ENCODE peak calls at places on chromosome 2, in five cellular contexts. D is GM12891, X is K562, L is H1, M is HepG2. B is an unnamed sample.

GRCh38 chr2:235063501-235063961 is 111.7 kb downstream of the SH3BP4 start:
- DNase-seq in D (no peak), X (no peak), L (no peak), M (no peak), B (no peak)

GRCh38 chr2:149166958-149167810 is 128.7 kb downstream of the LYPD6B start:
- DNase-seq in D (no peak), X (no peak), L (no peak), M (no peak), B (no peak)

GRCh38 chr2:25690058-25690457 is 16.7 kb upstream of the DTNB start:
- DNase-seq in D (no peak), X (no peak), L (no peak), M (peak; percentile 79), B (no peak)

GRCh38 chr2:171436307-171436706 is 2.3 kb downstream of the DCAF17 start:
- DNase-seq in D (no peak), X (no peak), L (no peak), M (no peak), B (no peak)

GRCh38 chr2:162839419-162839818 is 852 bp upstream of the KCNH7 start:
- DNase-seq in D (no peak), X (no peak), L (peak; percentile 58), M (no peak), B (no peak)

GRCh38 chr2:158993721-158994587 is 25.5 kb downstream of the TANC1 start:
- DNase-seq in D (no peak), X (no peak), L (no peak), M (no peak), B (no peak)

GRCh38 chr2:20470211-20470610 is 23.3 kb downstream of the RHOB start:
- DNase-seq in D (no peak), X (no peak), L (no peak), M (no peak), B (no peak)

GRCh38 chr2:127844973-127845372 is 13.0 kb downstream of the POLR2D start:
- DNase-seq in D (no peak), X (no peak), L (no peak), M (no peak), B (no peak)

GRCh38 chr2:191740016-191740419 is 62.1 kb downstream of the NABP1 start:
- DNase-seq in D (no peak), X (no peak), L (no peak), M (no peak), B (no peak)

GRCh38 chr2:437180-437579 is 149.3 kb upstream of the ALKAL2 start:
- DNase-seq in D (no peak), X (no peak), L (peak; percentile 11), M (no peak), B (no peak)

GRCh38 chr2:173962036-173962435 is 3.1 kb downstream of the SP3 start:
- DNase-seq in D (no peak), X (no peak), L (no peak), M (no peak), B (no peak)

GRCh38 chr2:67851946-67852345 is 210.9 kb downstream of the C1D start:
- DNase-seq in D (no peak), X (no peak), L (no peak), M (no peak), B (no peak)

GRCh38 chr2:219455635-219456034 is 21.0 kb downstream of the SPEG start:
- DNase-seq in D (no peak), X (no peak), L (no peak), M (no peak), B (no peak)

GRCh38 chr2:26401739-26402541 is at the start of gene DRC1:
- DNase-seq in D (no peak), X (no peak), L (peak; percentile 95), M (no peak), B (peak; percentile 42)

GRCh38 chr2:71613566-71613952 is 160.2 kb downstream of the DYSF start:
- DNase-seq in D (no peak), X (no peak), L (peak; percentile 11), M (no peak), B (no peak)

GRCh38 chr2:109353806-109354745 is 225.1 kb downstream of the SH3RF3 start:
- DNase-seq in D (no peak), X (no peak), L (peak; percentile 29), M (no peak), B (no peak)

GRCh38 chr2:223587301-223587700 is 14.9 kb downstream of the SCG2 start:
- DNase-seq in D (no peak), X (no peak), L (no peak), M (no peak), B (no peak)

GRCh38 chr2:236781933-236782788 is 212.5 kb downstream of the ACKR3 start:
- DNase-seq in D (no peak), X (no peak), L (no peak), M (no peak), B (no peak)

GRCh38 chr2:55133467-55134315 is 83.4 kb upstream of the RTN4 start:
- DNase-seq in D (peak; percentile 37), X (peak; percentile 62), L (no peak), M (peak; percentile 81), B (peak; percentile 29)

GRCh38 chr2:164903944-164904343 is 51.4 kb downstream of the SLC38A11 start:
- DNase-seq in D (no peak), X (no peak), L (no peak), M (no peak), B (no peak)
- TF ChIP-seq TAF1 in D (no peak), X (no peak), L (no peak), M (no peak), B (no peak)

GRCh38 chr2:126761981-126762878 is 106.3 kb downstream of the GYPC start:
- DNase-seq in D (no peak), X (no peak), L (no peak), M (no peak), B (no peak)
- TF ChIP-seq POLR2A in D (no peak), X (no peak), L (no peak), M (no peak), B (no peak)

DNA sequence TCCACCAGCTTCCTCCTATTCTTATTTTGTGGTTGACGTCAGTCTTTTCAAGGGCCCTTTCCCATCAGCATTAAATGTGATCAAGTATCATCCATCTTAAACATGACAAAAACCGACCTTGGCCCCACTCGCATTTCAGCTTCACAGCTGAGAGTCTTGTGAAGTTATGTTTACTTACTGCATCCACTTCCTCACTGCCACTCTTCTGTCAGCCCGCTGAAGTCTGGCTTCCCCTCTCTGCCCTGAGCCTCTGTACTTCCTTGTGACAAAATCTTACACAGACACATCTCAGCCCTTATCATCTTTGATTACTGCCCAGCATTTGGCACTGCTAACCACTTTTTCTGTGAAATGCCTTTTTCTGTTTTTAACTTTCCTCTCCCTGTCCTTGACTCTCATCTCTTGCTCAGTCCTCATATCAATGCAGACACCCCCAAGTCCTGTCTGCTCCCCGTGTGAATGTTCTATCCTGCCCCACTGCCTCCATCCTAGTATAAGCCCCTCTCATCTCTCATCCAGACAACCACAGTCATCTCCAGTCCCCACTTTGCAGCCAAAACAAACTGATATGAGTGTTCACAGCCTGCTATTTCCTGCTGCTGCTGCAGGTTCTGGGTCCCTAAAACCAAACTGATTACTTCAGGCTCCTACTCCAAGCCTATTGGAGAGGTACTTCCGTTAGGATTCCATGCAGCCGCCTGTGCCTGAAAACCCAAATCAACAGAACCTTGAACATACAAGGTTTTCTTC is 31.4 kb downstream of the FOSL2 start:
- DNase-seq in D (no peak), X (no peak), L (no peak), M (no peak), B (no peak)
- TF ChIP-seq TAF1 in D (no peak), X (no peak), L (no peak), M (no peak), B (no peak)

DNA sequence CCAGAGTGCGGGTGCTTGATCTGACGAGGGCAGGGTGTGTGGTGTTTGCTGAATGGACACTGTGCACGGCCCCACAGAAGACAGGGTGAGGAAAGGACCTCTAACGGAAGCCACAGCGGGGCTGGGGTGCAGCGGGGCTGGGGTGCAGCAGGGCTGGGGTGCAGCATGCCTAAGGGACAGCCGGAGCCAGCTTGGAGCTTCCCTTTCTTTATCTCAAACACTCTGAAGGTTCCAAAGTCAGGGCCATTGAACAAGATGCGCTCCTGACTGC is 35.0 kb downstream of the PXDN start:
- DNase-seq in D (no peak), X (no peak), L (no peak), M (no peak), B (no peak)
- TF ChIP-seq POLR2A in D (no peak), X (no peak), L (no peak), M (no peak), B (no peak)

GRCh38 chr2:112622528-112622849 is 23.2 kb upstream of the SLC20A1 start:
- DNase-seq in D (no peak), X (no peak), L (no peak), M (no peak), B (no peak)

GRCh38 chr2:112626604-112627059 is 19.1 kb upstream of the SLC20A1 start:
- DNase-seq in D (no peak), X (peak; percentile 72), L (peak; percentile 65), M (peak; percentile 41), B (peak; percentile 34)

GRCh38 chr2:112625474-112626114 is 20.1 kb upstream of the SLC20A1 start:
- DNase-seq in D (no peak), X (no peak), L (no peak), M (no peak), B (no peak)

GRCh38 chr2:112623913-112624777 is 21.6 kb upstream of the SLC20A1 start:
- DNase-seq in D (no peak), X (peak; percentile 58), L (no peak), M (no peak), B (peak; percentile 39)

DNA sequence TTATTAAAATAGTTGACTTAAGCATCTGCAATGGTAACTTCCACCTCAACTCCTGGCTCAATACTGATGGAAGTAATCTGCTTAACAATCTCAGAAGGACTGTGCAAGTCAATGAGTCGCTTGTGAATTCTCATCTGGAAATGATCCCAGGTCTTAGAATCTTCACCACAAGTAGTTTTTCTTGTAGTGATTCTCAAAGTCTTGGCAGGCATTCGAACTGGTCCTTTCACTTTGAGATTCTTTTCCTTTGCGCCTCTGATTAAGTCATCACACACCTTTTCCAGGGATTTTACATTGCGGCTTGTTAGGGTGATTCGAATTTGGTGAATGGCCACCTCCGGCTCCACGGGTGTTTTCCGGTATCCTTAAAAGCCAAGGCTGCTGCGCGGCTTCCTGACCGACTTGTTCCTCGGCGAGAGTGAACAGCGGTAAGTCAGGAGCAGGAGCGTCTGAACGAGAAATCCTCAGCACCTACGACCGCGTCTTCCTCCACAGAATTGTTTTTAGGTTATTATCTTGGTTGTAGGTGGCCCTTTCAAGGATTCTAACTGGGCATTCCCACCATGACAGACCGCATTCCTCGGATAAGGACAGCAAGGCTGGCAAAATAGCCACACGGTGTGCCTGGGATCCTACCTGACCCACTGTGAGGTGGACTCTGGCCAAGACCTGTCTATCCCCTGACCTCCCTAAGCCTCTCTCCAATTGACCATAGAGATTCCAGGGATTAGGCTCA is 23.8 kb upstream of the SLC20A1 start:
- DNase-seq in D (no peak), X (no peak), L (no peak), M (no peak), B (no peak)
- TF ChIP-seq TAF1 in D (no peak), X (no peak), L (no peak), M (no peak), B (no peak)